ENCODE peak calls at places on chromosomes 3 and 15, in four cellular contexts. A, R, F and X are unnamed samples.

GRCh38 chr3:122942937-122943827 is 84.4 kb downstream of the SEMA5B start:
- DNase-seq in A (peak), R (peak), F (peak), X (peak)

GRCh38 chr3:184786271-184787010 is 25.5 kb upstream of the VPS8 start:
- DNase-seq in A (peak), R (peak), F (no peak), X (peak)

GRCh38 chr3:195133462-195133861 is 137.5 kb downstream of the XXYLT1 start:
- DNase-seq in A (peak), R (no peak), F (no peak), X (no peak)

GRCh38 chr3:6601374-6601773 is 259.5 kb upstream of the GRM7 start:
- DNase-seq in A (peak), R (no peak), F (no peak), X (no peak)

GRCh38 chr3:50194903-50195500 is 3.6 kb downstream of the GNAT1 start:
- DNase-seq in A (peak), R (no peak), F (peak), X (no peak)

GRCh38 chr15:62752687-62753517 is 289.6 kb upstream of the TPM1 start:
- DNase-seq in A (no peak), R (peak), F (no peak), X (peak)

GRCh38 chr3:123336001-123336400 is 112.9 kb downstream of the ADCY5 start:
- DNase-seq in A (no peak), R (no peak), F (no peak), X (no peak)

GRCh38 chr3:48952510-48953118 is 34.0 kb downstream of the ARIH2 start:
- DNase-seq in A (peak), R (no peak), F (peak), X (peak)

GRCh38 chr3:113589971-113590370 is 57.6 kb downstream of the SIDT1 start:
- DNase-seq in A (no peak), R (no peak), F (no peak), X (no peak)

GRCh38 chr15:95894407-95894956 is 436.0 kb upstream of the NR2F2 start:
- DNase-seq in A (no peak), R (no peak), F (no peak), X (no peak)

GRCh38 chr3:59482001-59482400 is 432.2 kb upstream of the CFAP20DC start:
- DNase-seq in A (no peak), R (no peak), F (no peak), X (no peak)

GRCh38 chr3:64352596-64352989 is 127.3 kb upstream of the PRICKLE2 start:
- DNase-seq in A (no peak), R (no peak), F (no peak), X (no peak)

GRCh38 chr15:68819451-68820204 is 1.1 kb downstream of the ANP32A start:
- DNase-seq in A (peak), R (peak), F (peak), X (peak)

GRCh38 chr3:130906374-130906995 is 12.6 kb downstream of the ATP2C1 start:
- DNase-seq in A (no peak), R (peak), F (no peak), X (peak)

GRCh38 chr3:57803647-57804081 is 47.6 kb downstream of the SLMAP start:
- DNase-seq in A (no peak), R (peak), F (peak), X (peak)

GRCh38 chr3:25542571-25543039 is 114.5 kb downstream of the RARB start:
- DNase-seq in A (no peak), R (no peak), F (no peak), X (no peak)

GRCh38 chr3:76063019-76063418 is 277.7 kb upstream of the ZNF717 start:
- DNase-seq in A (no peak), R (no peak), F (no peak), X (peak)

GRCh38 chr15:60087561-60087960 is 83.5 kb downstream of the FOXB1 start:
- DNase-seq in A (no peak), R (no peak), F (no peak), X (no peak)

GRCh38 chr15:56307180-56307579 is 58.0 kb upstream of the TEX9 start:
- DNase-seq in A (no peak), R (no peak), F (no peak), X (no peak)